ENCODE peak calls at places on chromosomes 16 and 17, in eight cellular contexts. V is K562, M is endothelial cell of umbilical vein, Z is HepG2, A is GM12878, L is H1, I is SK-N-SH, N is HCT116. W is an unnamed sample.

GRCh38 chr17:31309525-31309924 is 4.3 kb downstream of the EVI2B start:
- DNase-seq in L (no peak), I (no peak), M (no peak), N (no peak), Z (no peak), V (no peak), A (peak), W (no peak)

GRCh38 chr17:83187782-83188311 is 108.4 kb downstream of the METRNL start:
- DNase-seq in L (no peak), A (no peak), I (no peak), Z (no peak), N (no peak), M (no peak), V (no peak), W (no peak)

GRCh38 chr17:61026818-61027217 is 349.2 kb downstream of the BCAS3 start:
- DNase-seq in N (no peak), I (no peak), A (no peak), V (no peak), M (no peak), L (no peak), Z (no peak), W (no peak)

GRCh38 chr16:53600076-53600475 is 97.1 kb upstream of the AKTIP start:
- DNase-seq in V (no peak), M (no peak), A (no peak), N (no peak), L (no peak), I (no peak), Z (no peak), W (no peak)

GRCh38 chr16:72073831-72074230 is 10.8 kb downstream of the HPR start:
- DNase-seq in V (no peak), N (no peak), M (no peak), L (no peak), A (no peak), I (no peak), Z (no peak), W (no peak)

GRCh38 chr17:83035722-83036121 is 43.7 kb upstream of the METRNL start:
- DNase-seq in L (no peak), M (no peak), I (no peak), V (no peak), Z (no peak), A (no peak), N (no peak), W (no peak)

GRCh38 chr16:83995756-83996155 is 27.7 kb downstream of the NECAB2 start:
- DNase-seq in L (no peak), M (no peak), I (no peak), Z (no peak), A (no peak), N (peak), V (peak), W (no peak)

GRCh38 chr16:73092236-73092781 is 44.4 kb upstream of the ZFHX3 start:
- DNase-seq in N (no peak), L (no peak), Z (peak), I (no peak), M (peak), V (no peak), A (no peak), W (no peak)

GRCh38 chr17:78390241-78391050 is 12.0 kb downstream of the PGS1 start:
- DNase-seq in I (peak), Z (no peak), M (no peak), A (no peak), L (no peak), N (no peak), V (no peak), W (no peak)

GRCh38 chr16:67943619-67944503 is at the start of gene LCAT:
- DNase-seq in N (no peak), Z (peak), M (no peak), A (no peak), L (no peak), V (peak), I (no peak), W (no peak)

GRCh38 chr17:37839196-37839978 is 84.8 kb upstream of the TBC1D3K start:
- DNase-seq in Z (no peak), N (no peak), V (no peak), L (no peak), M (no peak), I (no peak), A (no peak), W (no peak)

GRCh38 chr16:89925596-89926079 is 2.5 kb downstream of the TUBB3 start:
- DNase-seq in N (no peak), V (no peak), Z (no peak), M (no peak), A (no peak), I (peak), L (no peak), W (no peak)

GRCh38 chr16:57685633-57686032 is 9.0 kb upstream of the DRC7 start:
- DNase-seq in N (no peak), V (no peak), Z (no peak), I (no peak), A (no peak), L (no peak), M (no peak), W (no peak)

GRCh38 chr16:2388875-2389433 is 40.3 kb upstream of the CCNF start:
- DNase-seq in M (peak), Z (peak), I (no peak), A (no peak), L (no peak), V (no peak), N (no peak), W (no peak)

GRCh38 chr16:25151996-25152395 is 40.5 kb downstream of the LCMT1 start:
- DNase-seq in V (no peak), L (no peak), I (no peak), M (no peak), A (no peak), N (peak), Z (no peak), W (no peak)

GRCh38 chr16:55476625-55477533 is 2.1 kb upstream of the MMP2 start:
- DNase-seq in N (no peak), Z (no peak), M (no peak), V (no peak), I (no peak), L (no peak), A (no peak), W (no peak)

GRCh38 chr17:82974136-82974952 is 105.1 kb upstream of the METRNL start:
- DNase-seq in M (no peak), A (no peak), I (peak), N (no peak), V (no peak), L (no peak), Z (no peak), W (no peak)

GRCh38 chr17:47077576-47077975 is 98.5 kb upstream of the RPRML start:
- DNase-seq in A (no peak), Z (no peak), M (no peak), V (no peak), L (no peak), N (no peak), I (no peak), W (no peak)

GRCh38 chr16:74322301-74322710 is 25.7 kb downstream of the PSMD7 start:
- DNase-seq in L (no peak), V (no peak), A (no peak), M (no peak), N (no peak), Z (no peak), I (no peak), W (no peak)

GRCh38 chr16:81627024-81627423 is 152.1 kb upstream of the PLCG2 start:
- DNase-seq in M (no peak), I (no peak), L (no peak), V (no peak), Z (no peak), A (no peak), N (no peak), W (no peak)

GRCh38 chr17:63698886-63699637 is 863 bp downstream of the LIMD2 start:
- DNase-seq in N (no peak), L (no peak), Z (peak), V (no peak), I (no peak), M (peak), A (peak), W (peak)

GRCh38 chr17:17055286-17056166 is 13.3 kb downstream of the MPRIP start:
- DNase-seq in M (peak), L (no peak), Z (no peak), A (no peak), N (no peak), V (no peak), I (no peak), W (no peak)

GRCh38 chr17:27446569-27447301 is 9.5 kb upstream of the KSR1 start:
- DNase-seq in M (peak), L (no peak), N (no peak), Z (no peak), A (no peak), V (peak), I (peak), W (no peak)

GRCh38 chr16:50640919-50641817 is 39.9 kb downstream of the SNX20 start:
- DNase-seq in L (no peak), Z (no peak), I (no peak), M (no peak), A (no peak), N (no peak), V (no peak), W (no peak)

GRCh38 chr17:80133626-80133970 is 13.3 kb downstream of the EIF4A3 start:
- DNase-seq in L (no peak), I (no peak), A (no peak), Z (no peak), V (no peak), M (no peak), N (no peak), W (no peak)

GRCh38 chr17:4610656-4611055 is 26.3 kb downstream of the SMTNL2 start:
- DNase-seq in I (no peak), A (no peak), L (no peak), M (no peak), Z (no peak), N (no peak), V (no peak), W (no peak)

GRCh38 chr16:83931556-83931955 is 21.5 kb upstream of the OSGIN1 start:
- DNase-seq in Z (no peak), M (no peak), A (no peak), L (no peak), I (no peak), V (no peak), N (no peak), W (no peak)

GRCh38 chr17:40526668-40527067 is 25.2 kb upstream of the TNS4 start:
- DNase-seq in I (no peak), N (no peak), A (no peak), Z (no peak), M (no peak), V (no peak), L (no peak), W (no peak)

GRCh38 chr16:5487728-5488127 is 390.1 kb upstream of the EEF2KMT start:
- DNase-seq in A (no peak), L (no peak), I (no peak), V (no peak), M (no peak), N (no peak), Z (no peak), W (no peak)
- TF ChIP-seq POLR2AphosphoS5 in A (no peak), L (no peak), I (no peak), V (no peak), M (no peak), N (no peak), Z (no peak), W (no peak)

GRCh38 chr17:76498886-76499667 is 2.1 kb downstream of the RHBDF2 start:
- DNase-seq in N (no peak), Z (peak), L (no peak), A (peak), M (no peak), V (no peak), I (no peak), W (no peak)

GRCh38 chr17:76501827-76502307 is 644 bp upstream of the RHBDF2 start:
- DNase-seq in N (no peak), I (no peak), L (no peak), M (no peak), A (no peak), V (no peak), Z (no peak), W (no peak)

GRCh38 chr17:76500074-76500744 is 1.0 kb downstream of the RHBDF2 start:
- DNase-seq in L (no peak), I (no peak), M (no peak), V (no peak), Z (no peak), N (no peak), A (no peak), W (no peak)

GRCh38 chr17:76501018-76501826 is at the start of gene RHBDF2:
- DNase-seq in V (peak), N (peak), M (peak), L (peak), Z (peak), A (peak), I (peak), W (no peak)

GRCh38 chr17:76500745-76501017 is 542 bp downstream of the RHBDF2 start:
- DNase-seq in I (no peak), M (no peak), N (no peak), L (no peak), V (no peak), Z (no peak), A (no peak), W (no peak)
- H3K9ac ChIP-seq in I (peak), M (peak), N (peak), L (peak), V (peak), Z (peak), A (peak), W (peak)

GRCh38 chr16:87171723-87172122 is 145.5 kb downstream of the C16orf95 start:
- DNase-seq in N (no peak), I (no peak), A (no peak), Z (no peak), L (no peak), M (no peak), V (no peak), W (no peak)

GRCh38 chr16:87172632-87173031 is 144.6 kb downstream of the C16orf95 start:
- DNase-seq in N (no peak), I (no peak), M (no peak), L (no peak), V (no peak), Z (no peak), A (no peak), W (no peak)

GRCh38 chr16:87173294-87173883 is 143.8 kb downstream of the C16orf95 start:
- DNase-seq in A (no peak), Z (no peak), N (no peak), M (peak), L (no peak), I (no peak), V (no peak), W (no peak)

GRCh38 chr16:87169509-87169985 is 147.6 kb downstream of the C16orf95 start:
- DNase-seq in M (no peak), A (no peak), I (no peak), L (no peak), V (no peak), N (no peak), Z (peak), W (no peak)

DNA sequence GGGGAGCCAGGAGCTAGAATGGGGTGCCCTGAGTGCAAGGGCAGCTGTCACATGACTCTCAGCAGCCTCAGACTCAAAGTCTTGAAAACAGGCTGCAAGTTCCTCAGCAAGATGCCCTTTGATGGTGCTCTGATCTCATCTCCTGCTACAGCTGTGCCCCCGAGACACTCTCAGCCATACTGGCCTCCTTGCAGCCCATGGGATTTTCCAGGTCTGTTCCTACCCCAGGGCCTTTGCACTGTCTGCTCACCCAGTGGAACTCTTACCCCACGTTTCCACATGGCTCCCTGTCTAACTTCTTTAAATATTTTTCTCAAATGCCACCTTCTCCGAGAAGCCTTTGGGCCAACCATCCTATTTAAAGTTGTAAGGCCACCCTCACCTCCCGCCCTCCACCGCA is 146.9 kb downstream of the C16orf95 start:
- DNase-seq in N (no peak), L (no peak), I (no peak), M (no peak), V (no peak), Z (no peak), A (no peak), W (no peak)
- TF ChIP-seq POLR2AphosphoS5 in N (no peak), L (no peak), I (no peak), M (no peak), V (no peak), Z (no peak), A (no peak), W (no peak)

GRCh38 chr16:66871840-66872239 is 8.5 kb upstream of the PDP2 start:
- DNase-seq in N (no peak), M (no peak), A (no peak), Z (no peak), V (no peak), L (no peak), I (no peak), W (no peak)

GRCh38 chr16:66872524-66872923 is 7.8 kb upstream of the PDP2 start:
- DNase-seq in Z (no peak), L (no peak), A (no peak), V (no peak), N (no peak), I (no peak), M (no peak), W (no peak)

GRCh38 chr16:66873685-66874055 is 6.6 kb upstream of the PDP2 start:
- DNase-seq in L (no peak), I (no peak), V (no peak), A (no peak), M (no peak), Z (no peak), N (no peak), W (no peak)

GRCh38 chr16:66874079-66874775 is 6.1 kb upstream of the PDP2 start:
- DNase-seq in L (no peak), V (no peak), M (no peak), I (no peak), A (no peak), N (no peak), Z (no peak), W (no peak)

DNA sequence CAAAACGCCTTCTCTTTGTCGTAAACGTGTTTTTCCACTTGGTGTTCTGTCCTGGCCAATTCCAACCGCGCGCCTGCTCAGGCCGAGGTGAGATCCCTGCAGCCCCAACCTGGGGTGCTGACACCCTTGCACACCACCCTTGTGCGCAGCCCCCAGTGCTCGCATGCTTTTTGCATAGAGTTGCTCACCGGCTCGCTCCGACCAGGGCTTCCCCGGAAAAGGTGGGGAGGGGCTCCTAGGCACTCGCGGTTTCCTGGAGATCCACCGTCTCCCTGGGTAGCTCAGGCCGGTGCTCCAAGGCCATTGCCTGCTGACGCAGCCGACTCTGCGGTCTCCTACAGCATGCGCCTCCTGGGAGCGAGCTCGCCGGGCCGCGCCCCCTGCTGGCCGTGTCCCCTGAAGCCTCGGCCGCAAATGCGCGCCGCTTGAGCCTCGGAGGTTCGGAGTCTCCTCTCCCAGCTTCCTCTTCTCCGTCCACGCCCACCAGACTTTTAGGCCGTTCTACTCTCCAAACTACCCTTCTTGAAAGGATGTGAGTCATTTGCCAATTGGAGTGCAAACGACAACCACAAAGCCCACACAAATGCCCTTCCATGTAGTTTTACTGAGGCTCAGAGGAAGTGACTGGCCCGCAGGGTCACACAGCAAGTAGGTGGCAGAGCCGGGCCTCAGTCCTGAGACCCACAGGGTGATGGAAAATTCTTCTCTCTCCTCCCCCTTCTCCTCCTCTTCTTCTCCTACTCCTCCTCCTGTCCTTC is 7.2 kb upstream of the PDP2 start:
- DNase-seq in Z (peak), V (peak), N (peak), L (peak), M (peak), I (peak), A (peak), W (no peak)
- H3K9ac ChIP-seq in Z (no peak), V (peak), N (peak), L (no peak), M (no peak), I (peak), A (peak), W (peak)

DNA sequence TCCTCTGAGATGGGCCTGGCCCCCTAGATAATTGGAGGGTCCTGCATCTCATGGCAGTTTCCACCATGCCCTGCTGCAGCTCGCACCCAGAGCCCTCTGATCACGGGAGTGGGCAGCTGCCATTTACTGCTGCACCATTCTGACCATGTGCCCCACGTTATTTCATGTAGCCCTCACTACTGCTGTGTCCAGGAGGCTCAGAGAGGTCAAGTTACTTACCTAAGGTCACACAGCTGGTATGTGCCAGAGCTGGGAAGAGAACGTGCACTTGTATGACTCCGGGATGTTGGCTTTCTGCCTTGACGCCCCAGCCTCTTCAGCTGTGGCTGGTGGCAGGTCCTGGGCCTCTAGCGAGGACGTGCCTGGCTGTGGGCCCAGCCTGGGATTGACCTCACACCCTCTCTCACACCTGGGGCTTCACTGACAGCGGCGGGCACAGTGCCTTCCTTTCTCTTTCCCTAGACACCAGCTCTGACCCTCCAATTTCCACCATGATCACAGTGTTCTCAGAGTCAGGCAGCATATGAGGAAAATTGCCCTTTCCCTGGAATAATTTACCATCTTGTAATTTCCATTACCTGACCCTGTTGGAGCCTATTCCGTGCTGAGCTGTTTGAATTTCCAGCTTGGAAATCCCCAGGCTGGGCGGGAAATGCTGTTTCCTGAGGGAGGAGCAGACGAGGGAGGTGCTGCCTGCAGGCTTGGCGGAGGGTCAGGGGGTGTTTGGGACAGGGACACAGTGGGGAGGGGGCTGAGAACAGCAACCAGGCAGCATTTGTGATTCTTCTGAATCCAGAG is 18.6 kb upstream of the DOC2B start:
- DNase-seq in V (no peak), A (no peak), N (no peak), M (peak), Z (no peak), L (no peak), I (no peak), W (no peak)
- TF ChIP-seq POLR2AphosphoS5 in V (no peak), A (no peak), N (no peak), M (no peak), Z (no peak), L (no peak), I (no peak), W (no peak)

DNA sequence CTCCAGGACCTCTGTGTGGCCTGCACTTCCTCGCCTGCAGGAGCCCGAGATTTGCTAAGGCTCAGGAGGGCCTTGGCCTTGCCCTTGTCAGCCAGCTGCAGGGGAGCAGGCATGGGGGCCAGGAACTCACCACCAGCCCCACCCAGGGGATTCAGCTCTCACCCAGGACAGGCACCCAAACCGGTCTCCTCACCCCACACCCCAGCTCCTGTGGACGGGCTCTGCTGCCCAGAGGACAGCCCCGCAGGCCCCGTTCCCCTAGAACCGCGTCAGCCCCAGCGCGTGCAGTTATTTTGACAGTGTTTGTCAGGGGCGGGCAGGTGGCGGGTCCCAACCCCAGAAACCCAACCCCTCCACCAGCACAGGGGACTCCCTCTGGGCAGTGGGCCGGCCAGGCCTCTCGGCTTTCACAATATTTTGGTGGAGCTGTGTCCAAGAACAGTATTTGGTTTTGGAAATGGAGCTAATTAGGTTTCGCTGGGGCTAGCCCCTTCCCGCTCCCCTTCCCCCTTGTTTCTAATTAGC is 44.7 kb downstream of the BAHCC1 start:
- DNase-seq in M (no peak), A (no peak), I (no peak), N (no peak), Z (no peak), L (no peak), V (no peak), W (no peak)
- H3K9ac ChIP-seq in M (no peak), A (no peak), I (no peak), N (no peak), Z (no peak), L (no peak), V (no peak), W (peak)

W was measured in SK-N-MC.